ENCODE peak calls at places on chromosomes 3 and 15, in eight cellular contexts. G is transverse colon, A is upper lobe of left lung, Q is esophagus muscularis mucosa, C is SK-N-SH, W is suprapubic skin, V is H1, N is K562. Y is an unnamed sample.

GRCh38 chr3:46105313-46105919 is 78.1 kb upstream of the XCR1 start:
- DNase-seq in Q (no peak), W (no peak), G (no peak), V (no peak), N (no peak), A (no peak), C (no peak), Y (no peak)

GRCh38 chr15:36966704-36967103 is 133.6 kb downstream of the MEIS2 start:
- DNase-seq in A (no peak), V (no peak), W (no peak), N (no peak), C (no peak), G (no peak), Q (no peak), Y (no peak)

GRCh38 chr15:77870195-77871065 is 207.1 kb downstream of the TBC1D2B start:
- DNase-seq in Q (peak), A (peak), W (peak), V (peak), G (peak), C (peak), N (peak), Y (peak)

GRCh38 chr3:144272715-144273114 is 301.1 kb downstream of the DIPK2A start:
- DNase-seq in V (no peak), A (no peak), N (no peak), G (no peak), Q (no peak), C (no peak), W (no peak), Y (no peak)

GRCh38 chr3:154122912-154123559 is 1.8 kb downstream of the ARHGEF26 start:
- DNase-seq in A (no peak), C (no peak), V (no peak), N (no peak), G (no peak), W (no peak), Q (no peak), Y (no peak)

GRCh38 chr3:354433-354832 is 157.9 kb downstream of the CHL1 start:
- DNase-seq in V (no peak), G (peak), A (no peak), N (peak), Q (no peak), W (no peak), C (peak), Y (no peak)

GRCh38 chr3:50269460-50269859 is 513 bp downstream of the SEMA3B start:
- DNase-seq in C (no peak), G (no peak), Q (no peak), A (no peak), W (no peak), V (no peak), N (no peak), Y (no peak)

GRCh38 chr3:129126726-129127280 is 5.2 kb upstream of the RAB43 start:
- DNase-seq in W (no peak), Q (no peak), A (no peak), C (no peak), G (no peak), N (no peak), V (no peak), Y (no peak)

GRCh38 chr15:37028609-37029287 is 71.6 kb downstream of the MEIS2 start:
- DNase-seq in G (no peak), V (no peak), W (no peak), N (no peak), A (no peak), C (no peak), Q (no peak), Y (no peak)

GRCh38 chr15:53072077-53072476 is 281.9 kb upstream of the ONECUT1 start:
- DNase-seq in G (peak), A (peak), W (peak), N (no peak), C (no peak), Q (no peak), V (peak), Y (no peak)

GRCh38 chr15:70761046-70761445 is 2.3 kb downstream of the UACA start:
- DNase-seq in Q (no peak), A (no peak), V (no peak), N (no peak), C (no peak), G (no peak), W (no peak), Y (no peak)

GRCh38 chr15:39247574-39247973 is 333.3 kb upstream of the THBS1 start:
- DNase-seq in V (no peak), G (no peak), N (no peak), C (no peak), A (no peak), W (no peak), Q (no peak), Y (no peak)

GRCh38 chr3:96192951-96193350 is 621.4 kb upstream of the EPHA6 start:
- DNase-seq in Q (no peak), G (no peak), V (no peak), C (no peak), A (no peak), N (no peak), W (no peak), Y (no peak)

GRCh38 chr3:104825116-104825515 is 541.6 kb upstream of the ALCAM start:
- DNase-seq in W (no peak), C (peak), Q (no peak), A (no peak), G (no peak), N (no peak), V (peak), Y (no peak)

GRCh38 chr3:17213102-17213501 is 328.3 kb downstream of the PLCL2 start:
- DNase-seq in W (no peak), Q (no peak), G (no peak), C (no peak), A (no peak), N (no peak), V (no peak), Y (no peak)

GRCh38 chr15:96381463-96381862 is 51.0 kb downstream of the NR2F2 start:
- DNase-seq in W (no peak), G (no peak), V (no peak), N (no peak), Q (no peak), A (no peak), C (no peak), Y (no peak)

GRCh38 chr3:107366766-107367165 is 10.5 kb upstream of the CCDC54 start:
- DNase-seq in C (no peak), Q (no peak), W (no peak), G (no peak), A (no peak), V (peak), N (peak), Y (no peak)

GRCh38 chr15:77033417-77033728 is 37.5 kb downstream of the TSPAN3 start:
- DNase-seq in G (no peak), A (peak), Q (no peak), N (no peak), W (no peak), C (no peak), V (no peak), Y (peak)

GRCh38 chr15:61480863-61481262 is 251.8 kb upstream of the RORA start:
- DNase-seq in N (no peak), G (no peak), Q (no peak), A (no peak), W (no peak), C (no peak), V (no peak), Y (no peak)

GRCh38 chr15:39554746-39555387 is 26.0 kb upstream of the THBS1 start:
- DNase-seq in C (no peak), G (no peak), A (no peak), V (no peak), Q (peak), W (no peak), N (no peak), Y (no peak)

GRCh38 chr3:183254816-183255730 is 2.0 kb downstream of the B3GNT5 start:
- DNase-seq in N (peak), Q (no peak), W (no peak), V (no peak), A (no peak), C (no peak), G (no peak), Y (peak)

GRCh38 chr3:16789344-16790100 is 95.2 kb upstream of the PLCL2 start:
- DNase-seq in G (no peak), A (no peak), W (no peak), N (no peak), V (no peak), C (no peak), Q (no peak), Y (no peak)

GRCh38 chr3:20041197-20041780 is 1.0 kb downstream of the KAT2B start:
- DNase-seq in N (peak), V (no peak), A (peak), C (peak), Q (no peak), G (peak), W (peak), Y (peak)

GRCh38 chr3:129003578-129004112 is 2.5 kb downstream of the EFCC1 start:
- DNase-seq in A (peak), C (peak), G (peak), W (no peak), Q (no peak), V (no peak), N (no peak), Y (no peak)

GRCh38 chr3:150783920-150784746 is 21.2 kb upstream of the SIAH2 start:
- DNase-seq in W (no peak), V (no peak), C (no peak), A (no peak), N (no peak), Q (no peak), G (no peak), Y (no peak)

GRCh38 chr3:83946045-83946444 is 1012.7 kb upstream of the CADM2 start:
- DNase-seq in C (no peak), A (no peak), V (no peak), N (no peak), W (no peak), G (no peak), Q (no peak), Y (no peak)

GRCh38 chr15:38623744-38624143 is 59.1 kb upstream of the RASGRP1 start:
- DNase-seq in Q (no peak), V (no peak), A (no peak), N (no peak), G (no peak), C (no peak), W (no peak), Y (no peak)

GRCh38 chr15:77060560-77060959 is 10.3 kb downstream of the TSPAN3 start:
- DNase-seq in N (no peak), C (no peak), A (no peak), V (no peak), W (no peak), G (no peak), Q (no peak), Y (no peak)

GRCh38 chr3:37640636-37641375 is 220.9 kb upstream of the CTDSPL start:
- DNase-seq in C (no peak), V (no peak), W (no peak), Q (peak), N (no peak), G (no peak), A (no peak), Y (no peak)

GRCh38 chr3:129558772-129559564 is 16.0 kb downstream of the H1-8 start:
- DNase-seq in V (peak), A (no peak), N (peak), Q (no peak), G (no peak), W (no peak), C (peak), Y (no peak)

GRCh38 chr3:141926929-141927328 is 50.5 kb downstream of the ATP1B3 start:
- DNase-seq in V (no peak), N (no peak), W (no peak), A (no peak), C (no peak), G (no peak), Q (no peak), Y (no peak)

GRCh38 chr15:51697150-51697549 is 15.8 kb downstream of the SCG3 start:
- DNase-seq in A (no peak), C (no peak), V (no peak), G (no peak), Q (no peak), N (no peak), W (no peak), Y (no peak)

GRCh38 chr3:61733000-61733399 is 171.6 kb downstream of the PTPRG start:
- DNase-seq in Q (no peak), V (no peak), A (no peak), G (no peak), C (no peak), N (no peak), W (no peak), Y (no peak)

GRCh38 chr15:59339252-59339672 is 33.4 kb downstream of the MYO1E start:
- DNase-seq in V (no peak), G (no peak), N (no peak), W (no peak), Q (no peak), A (no peak), C (no peak), Y (no peak)

GRCh38 chr3:150861851-150862250 is 43.4 kb downstream of the MINDY4B start:
- DNase-seq in W (no peak), G (no peak), V (no peak), A (no peak), Q (no peak), N (no peak), C (no peak), Y (no peak)

GRCh38 chr15:39100106-39100505 is 480.8 kb upstream of the THBS1 start:
- DNase-seq in G (no peak), A (no peak), Q (no peak), C (no peak), W (no peak), N (no peak), V (no peak), Y (no peak)

GRCh38 chr15:93179704-93180103 is 90.7 kb upstream of the RGMA start:
- DNase-seq in Q (no peak), V (no peak), A (no peak), G (no peak), W (no peak), N (no peak), C (peak), Y (no peak)

DNA sequence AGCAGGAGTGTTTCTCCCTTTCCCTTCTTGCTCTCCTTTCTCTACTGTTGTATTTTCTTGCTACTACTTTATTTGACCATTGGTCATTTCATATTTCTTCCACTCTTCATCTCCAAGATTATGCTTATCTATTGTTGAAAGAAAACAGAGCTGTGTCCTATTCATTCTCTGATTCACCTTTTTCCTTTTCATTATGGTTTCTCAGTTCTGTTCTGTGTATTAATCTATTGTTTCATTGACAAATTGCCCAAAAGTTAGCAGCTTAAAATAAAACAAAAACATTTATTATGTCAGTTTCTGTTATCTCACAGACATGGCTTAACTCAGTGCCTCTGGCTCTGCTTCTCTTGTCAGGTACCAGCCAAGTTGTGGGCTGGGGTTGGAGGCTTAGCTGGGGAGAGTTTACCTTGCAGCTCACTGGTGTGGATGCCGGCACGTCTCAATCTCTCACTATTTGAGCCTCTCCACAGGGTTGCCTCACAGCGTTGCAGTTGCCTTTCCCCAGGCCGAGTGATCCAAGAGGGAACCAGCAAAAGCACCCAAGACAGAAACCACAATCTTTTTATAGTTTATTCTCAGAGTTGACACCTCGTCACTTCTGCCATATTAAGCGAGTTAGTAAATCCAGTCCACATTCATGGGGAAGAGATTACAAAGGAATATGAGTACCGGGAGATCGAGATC is 36.9 kb upstream of the FILIP1L start:
- DNase-seq in C (no peak), G (no peak), W (no peak), V (no peak), N (no peak), Q (no peak), A (no peak), Y (peak)
- H3K27ac ChIP-seq in C (no peak), G (peak), W (peak), V (no peak), N (no peak), Q (peak), A (peak), Y (peak)

GRCh38 chr15:28917791-28918140 is 32.0 kb downstream of the APBA2 start:
- DNase-seq in G (no peak), Q (no peak), V (no peak), C (no peak), W (no peak), N (no peak), A (no peak), Y (no peak)

GRCh38 chr15:28919201-28919627 is 33.4 kb downstream of the APBA2 start:
- DNase-seq in N (no peak), A (no peak), V (no peak), W (no peak), C (no peak), Q (no peak), G (no peak), Y (peak)

GRCh38 chr15:28915935-28916334 is 30.2 kb downstream of the APBA2 start:
- DNase-seq in N (no peak), V (no peak), A (no peak), C (no peak), Q (no peak), W (no peak), G (no peak), Y (peak)

GRCh38 chr15:28919679-28920655 is 34.2 kb downstream of the APBA2 start:
- DNase-seq in W (no peak), A (no peak), C (no peak), G (no peak), N (no peak), Q (no peak), V (no peak), Y (peak)

GRCh38 chr15:28918141-28918983 is 32.6 kb downstream of the APBA2 start:
- DNase-seq in A (no peak), W (no peak), N (peak), G (no peak), Q (no peak), V (peak), C (no peak), Y (peak)
- TF ChIP-seq EP300 in A (no peak), W (no peak), N (no peak), G (no peak), Q (no peak), V (peak), C (no peak), Y (no peak)

DNA sequence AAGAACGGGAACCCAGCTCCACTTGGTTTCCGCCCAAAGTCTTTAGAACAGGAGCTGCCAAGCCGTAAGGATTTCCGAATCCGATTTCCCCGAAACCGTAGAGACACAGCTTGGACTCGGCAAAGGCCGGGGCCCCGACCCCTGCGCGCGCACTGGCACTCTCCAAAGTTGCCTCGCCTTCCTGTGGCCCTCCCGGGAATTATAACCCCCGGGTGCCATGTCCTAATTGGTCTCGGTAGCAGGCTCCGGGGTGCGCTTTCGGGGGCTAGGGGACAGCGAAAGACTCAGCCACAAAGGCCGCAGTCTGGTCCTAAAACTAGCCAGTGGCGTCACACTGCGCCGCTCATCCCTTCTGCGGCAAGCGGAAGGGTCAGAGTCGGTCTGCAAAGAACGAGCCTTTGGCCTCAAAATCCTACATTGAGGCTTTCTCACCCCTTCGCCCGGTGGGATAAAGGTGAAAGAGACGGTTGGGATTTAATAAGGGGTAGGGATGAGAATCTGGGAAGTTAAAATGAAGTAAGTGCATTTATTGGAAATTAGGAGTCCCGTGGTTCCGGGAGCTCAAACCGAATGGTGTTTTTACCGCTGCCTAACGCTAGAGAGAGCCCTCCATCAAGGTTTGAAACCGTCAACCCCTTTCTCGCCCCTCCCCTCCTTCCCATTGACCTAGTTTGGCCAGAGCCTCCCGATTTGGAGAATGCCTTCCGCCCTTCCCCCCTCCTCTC is 6.7 kb downstream of the BCL6 start:
- DNase-seq in N (peak), A (peak), G (peak), Q (peak), W (peak), V (peak), C (peak), Y (peak)
- TF ChIP-seq POLR2AphosphoS5 in N (no peak), A (peak), G (no peak), Q (no peak), W (peak), V (peak), C (peak), Y (peak)

GRCh38 chr15:97959738-97960363 is 652 bp upstream of the ARRDC4 start:
- DNase-seq in A (no peak), Q (no peak), G (peak), N (no peak), C (no peak), V (no peak), W (no peak), Y (no peak)
- H3K27ac ChIP-seq in A (peak), Q (peak), G (peak), N (peak), C (no peak), V (no peak), W (peak), Y (peak)

GRCh38 chr3:56101576-56101975 is 366.7 kb downstream of the ERC2 start:
- DNase-seq in N (no peak), G (no peak), C (no peak), V (no peak), A (no peak), Q (no peak), W (no peak), Y (no peak)
- TF ChIP-seq EP300 in N (no peak), G (no peak), C (no peak), V (no peak), A (no peak), Q (no peak), W (no peak), Y (no peak)

GRCh38 chr15:31360843-31361763 is 34.5 kb downstream of the KLF13 start:
- DNase-seq in G (peak), Q (no peak), V (no peak), C (peak), W (peak), A (peak), N (no peak), Y (no peak)
- TF ChIP-seq POLR2AphosphoS5 in G (peak), Q (no peak), V (no peak), C (no peak), W (no peak), A (peak), N (no peak), Y (no peak)